ENCODE peak calls at places on chromosomes 13 and 19, in four cellular contexts. C, M, A and Q are unnamed samples.

GRCh38 chr19:44557933-44558332 is 28.5 kb upstream of the CEACAM20 start:
- DNase-seq in C (no peak), M (no peak), A (no peak), Q (no peak)

GRCh38 chr13:21637296-21637695 is 33.3 kb upstream of the MICU2 start:
- DNase-seq in C (peak; percentile 27), M (no peak), A (no peak), Q (peak; percentile 83)

GRCh38 chr13:46295531-46296464 is 84.1 kb downstream of the LRRC63 start:
- DNase-seq in C (no peak), M (no peak), A (no peak), Q (no peak)

GRCh38 chr13:74562381-74562780 is 428.2 kb upstream of the KLF12 start:
- DNase-seq in C (no peak), M (no peak), A (no peak), Q (no peak)

GRCh38 chr19:32480321-32480720 is 74.8 kb downstream of the DPY19L3 start:
- DNase-seq in C (no peak), M (no peak), A (no peak), Q (no peak)

GRCh38 chr19:2777952-2778683 is 5.0 kb downstream of the SGTA start:
- DNase-seq in C (peak; percentile 72), M (no peak), A (no peak), Q (no peak)

GRCh38 chr13:42384265-42384664 is 112.3 kb downstream of the AKAP11 start:
- DNase-seq in C (no peak), M (no peak), A (no peak), Q (no peak)

GRCh38 chr19:23526302-23526701 is 131.0 kb upstream of the ZNF91 start:
- DNase-seq in C (no peak), M (no peak), A (no peak), Q (no peak)

GRCh38 chr13:80116107-80116506 is 224.8 kb downstream of the SPRY2 start:
- DNase-seq in C (no peak), M (no peak), A (no peak), Q (no peak)

GRCh38 chr13:36986462-36987240 is 12.5 kb downstream of the ALG5 start:
- DNase-seq in C (no peak), M (no peak), A (no peak), Q (no peak)

GRCh38 chr13:74571811-74572210 is 437.6 kb upstream of the KLF12 start:
- DNase-seq in C (no peak), M (no peak), A (no peak), Q (no peak)

GRCh38 chr13:106426909-106427308 is 108.6 kb downstream of the EFNB2 start:
- DNase-seq in C (no peak), M (no peak), A (no peak), Q (no peak)

GRCh38 chr13:26075498-26075897 is 23.7 kb upstream of the SHISA2 start:
- DNase-seq in C (no peak), M (no peak), A (no peak), Q (no peak)

GRCh38 chr19:10305139-10305806 is 4.3 kb downstream of the ZGLP1 start:
- DNase-seq in C (peak; percentile 66), M (peak; percentile 75), A (no peak), Q (peak; percentile 77)